ENCODE peak calls at places on chromosomes 16 and 17, in five cellular contexts. U is AG10803, J is choroid plexus epithelial cell, Z is astrocyte of the spinal cord, K is transverse colon. S is an unnamed sample.

GRCh38 chr17:49101054-49101534 is 31.5 kb upstream of the B4GALNT2 start:
- DNase-seq in U (no peak), J (peak), Z (peak), K (no peak), S (peak)

GRCh38 chr17:14464741-14465140 is 163.9 kb downstream of the HS3ST3B1 start:
- DNase-seq in U (peak), J (peak), Z (peak), K (no peak), S (peak)

GRCh38 chr16:57575468-57576277 is 33.2 kb downstream of the ADGRG5 start:
- DNase-seq in U (no peak), J (no peak), Z (no peak), K (no peak), S (no peak)

GRCh38 chr16:69322343-69322742 is 8.0 kb downstream of the PDF start:
- DNase-seq in U (no peak), J (no peak), Z (no peak), K (no peak), S (no peak)

GRCh38 chr16:85524630-85525463 is 88.3 kb upstream of the GSE1 start:
- DNase-seq in U (peak), J (peak), Z (peak), K (no peak), S (peak)

GRCh38 chr17:2778489-2778888 is 17.7 kb upstream of the RAP1GAP2 start:
- DNase-seq in U (no peak), J (no peak), Z (no peak), K (no peak), S (no peak)

GRCh38 chr16:49273771-49274170 is 7.9 kb downstream of the CBLN1 start:
- DNase-seq in U (no peak), J (no peak), Z (no peak), K (no peak), S (no peak)

GRCh38 chr16:24013733-24014645 is 178.2 kb downstream of the PRKCB start:
- DNase-seq in U (no peak), J (no peak), Z (no peak), K (peak), S (no peak)

GRCh38 chr16:79926451-79927205 is 326.1 kb upstream of the MAF start:
- DNase-seq in U (no peak), J (no peak), Z (no peak), K (no peak), S (no peak)

GRCh38 chr17:44797809-44798208 is 32.3 kb downstream of the GJC1 start:
- DNase-seq in U (no peak), J (peak), Z (peak), K (no peak), S (no peak)

GRCh38 chr17:36980281-36980761 is 31.6 kb downstream of the AATF start:
- DNase-seq in U (no peak), J (peak), Z (peak), K (no peak), S (peak)

GRCh38 chr17:2122641-2123302 is 67.9 kb downstream of the HIC1 start:
- DNase-seq in U (peak), J (peak), Z (peak), K (peak), S (peak)

GRCh38 chr16:70476272-70477020 is 22.1 kb downstream of the FCSK start:
- DNase-seq in U (peak), J (peak), Z (peak), K (no peak), S (peak)

GRCh38 chr17:10804546-10804945 is 647 bp upstream of the TMEM238L start:
- DNase-seq in U (no peak), J (no peak), Z (no peak), K (no peak), S (no peak)
- H3K4me3 ChIP-seq in U (no peak), J (no peak), Z (no peak), K (no peak), S (no peak)

DNA sequence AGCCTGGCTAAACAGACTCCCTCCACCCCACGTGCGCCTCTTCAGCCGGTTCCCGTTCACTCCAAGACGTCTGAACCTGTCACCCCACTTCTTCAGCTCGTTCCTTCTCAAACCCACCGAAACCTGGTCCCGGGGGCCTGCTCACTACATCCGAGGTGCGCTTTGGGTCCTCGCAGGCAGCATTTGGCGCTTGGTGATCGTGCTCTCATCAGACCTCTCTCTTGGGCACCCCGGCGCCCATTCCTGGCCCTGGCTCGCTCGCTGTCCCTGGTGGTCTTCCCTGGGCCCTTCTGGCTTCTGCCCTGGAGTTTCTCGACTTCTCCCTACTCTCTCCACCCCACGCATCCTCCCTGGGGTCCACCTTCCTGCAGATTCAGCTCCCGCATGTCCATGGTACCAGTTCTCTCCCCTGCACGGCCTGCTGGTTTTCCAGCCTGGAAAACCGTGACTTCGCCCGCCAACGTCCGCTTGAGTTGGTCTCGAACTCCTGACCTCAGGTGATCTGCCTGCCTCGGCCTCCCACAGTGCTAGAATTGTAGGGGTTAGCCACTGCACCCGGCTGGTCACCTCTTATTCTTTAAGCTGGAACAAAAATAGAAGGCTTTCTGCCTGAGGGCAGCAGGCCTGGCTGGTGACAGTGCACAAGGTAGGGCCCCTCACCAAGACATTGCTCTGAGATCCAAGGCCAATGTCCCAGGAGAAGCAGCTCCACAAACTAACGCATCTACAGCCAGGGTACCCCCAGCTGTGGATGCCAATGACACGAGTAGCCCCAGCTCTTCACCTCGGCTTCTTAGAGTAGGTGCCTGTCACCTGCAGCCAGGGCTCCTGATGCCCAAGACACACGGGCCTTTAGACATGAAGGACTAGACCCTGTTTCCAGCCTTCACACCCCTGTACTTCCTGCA is 1.0 kb upstream of the MEAK7 start:
- DNase-seq in U (no peak), J (no peak), Z (no peak), K (no peak), S (no peak)
- H3K4me3 ChIP-seq in U (peak), J (peak), Z (peak), K (no peak), S (peak)

GRCh38 chr17:40772101-40772500 is at the start of gene KRT26:
- DNase-seq in U (no peak), J (no peak), Z (no peak), K (no peak), S (no peak)
- H3K4me3 ChIP-seq in U (no peak), J (no peak), Z (no peak), K (no peak), S (no peak)

GRCh38 chr17:74430385-74430705 is 1.5 kb upstream of the GPRC5C start:
- DNase-seq in U (no peak), J (no peak), Z (no peak), K (no peak), S (no peak)
- H3K4me3 ChIP-seq in U (peak), J (no peak), Z (no peak), K (no peak), S (no peak)

GRCh38 chr16:66592814-66593213 is 11.7 kb upstream of the CMTM3 start:
- DNase-seq in U (no peak), J (no peak), Z (no peak), K (no peak), S (no peak)
- H3K4me3 ChIP-seq in U (no peak), J (no peak), Z (no peak), K (no peak), S (no peak)

GRCh38 chr16:634996-635395 is 1.1 kb downstream of the METTL26 start:
- DNase-seq in U (no peak), J (no peak), Z (no peak), K (no peak), S (no peak)
- H3K4me3 ChIP-seq in U (peak), J (no peak), Z (peak), K (no peak), S (peak)